ENCODE peak calls at places on chromosomes 13 and 19, in seven cellular contexts. L is K562, O is GM12878, I is HCT116, N is Panc1, W is HepG2, C is upper lobe of left lung. F is an unnamed sample.

GRCh38 chr13:93726173-93727019 is 499.8 kb downstream of the GPC6 start:
- ATAC-seq in W (no peak), I (no peak), C (no peak), N (no peak), O (no peak), L (no peak), F (no peak)

GRCh38 chr13:113754242-113754641 is 4.8 kb upstream of the TMEM255B start:
- ATAC-seq in L (no peak), N (no peak), W (no peak), O (no peak), I (no peak), C (no peak), F (no peak)

GRCh38 chr13:27835799-27836198 is 43.5 kb downstream of the GSX1 start:
- ATAC-seq in O (no peak), L (no peak), N (no peak), C (no peak), W (no peak), I (no peak), F (no peak)

GRCh38 chr19:33771308-33772101 is 25.2 kb upstream of the KCTD15 start:
- ATAC-seq in L (peak), N (peak), W (peak), I (peak), O (peak), C (peak), F (peak)

GRCh38 chr19:41801682-41802317 is 5.4 kb downstream of the CEACAM3 start:
- ATAC-seq in C (peak), O (no peak), W (no peak), I (no peak), N (no peak), L (no peak), F (no peak)

GRCh38 chr19:2603320-2603719 is 99.2 kb downstream of the GNG7 start:
- ATAC-seq in I (no peak), C (peak), N (no peak), O (no peak), L (no peak), W (no peak), F (peak)

GRCh38 chr19:38255759-38256052 is 468 bp downstream of the PPP1R14A start:
- ATAC-seq in L (peak), I (no peak), O (no peak), N (peak), C (peak), W (no peak), F (no peak)

GRCh38 chr19:50702870-50703829 is 16.5 kb downstream of the SHANK1 start:
- ATAC-seq in W (no peak), I (no peak), C (no peak), O (no peak), L (no peak), N (no peak), F (no peak)

GRCh38 chr13:65336916-65337315 is 1893.2 kb downstream of the PCDH9 start:
- ATAC-seq in W (no peak), L (no peak), N (no peak), O (no peak), I (no peak), C (no peak), F (no peak)

GRCh38 chr13:35693142-35693784 is 216.8 kb upstream of the MAB21L1 start:
- ATAC-seq in C (no peak), I (no peak), O (no peak), L (no peak), N (no peak), W (no peak), F (no peak)

GRCh38 chr19:3409346-3410064 is 43.1 kb downstream of the NFIC start:
- ATAC-seq in I (no peak), L (no peak), W (peak), O (no peak), C (no peak), N (no peak), F (peak)

GRCh38 chr19:16044746-16045145 is 31.5 kb upstream of the TPM4 start:
- ATAC-seq in L (no peak), I (no peak), N (no peak), C (no peak), O (no peak), W (no peak), F (no peak)

GRCh38 chr13:27997904-27998522 is 9.5 kb upstream of the URAD start:
- ATAC-seq in O (peak), W (peak), L (peak), C (peak), I (peak), N (peak), F (peak)

GRCh38 chr19:19445911-19446361 is 40.5 kb downstream of the GATAD2A start:
- ATAC-seq in C (peak), I (no peak), W (no peak), L (no peak), N (no peak), O (peak), F (no peak)

GRCh38 chr19:29212614-29213573 is at the start of gene UQCRFS1:
- ATAC-seq in C (peak), N (peak), L (peak), I (peak), W (peak), O (peak), F (peak)
- TF ChIP-seq CTCF in C (no peak), N (no peak), L (no peak), I (no peak), W (no peak), O (no peak), F (no peak)

DNA sequence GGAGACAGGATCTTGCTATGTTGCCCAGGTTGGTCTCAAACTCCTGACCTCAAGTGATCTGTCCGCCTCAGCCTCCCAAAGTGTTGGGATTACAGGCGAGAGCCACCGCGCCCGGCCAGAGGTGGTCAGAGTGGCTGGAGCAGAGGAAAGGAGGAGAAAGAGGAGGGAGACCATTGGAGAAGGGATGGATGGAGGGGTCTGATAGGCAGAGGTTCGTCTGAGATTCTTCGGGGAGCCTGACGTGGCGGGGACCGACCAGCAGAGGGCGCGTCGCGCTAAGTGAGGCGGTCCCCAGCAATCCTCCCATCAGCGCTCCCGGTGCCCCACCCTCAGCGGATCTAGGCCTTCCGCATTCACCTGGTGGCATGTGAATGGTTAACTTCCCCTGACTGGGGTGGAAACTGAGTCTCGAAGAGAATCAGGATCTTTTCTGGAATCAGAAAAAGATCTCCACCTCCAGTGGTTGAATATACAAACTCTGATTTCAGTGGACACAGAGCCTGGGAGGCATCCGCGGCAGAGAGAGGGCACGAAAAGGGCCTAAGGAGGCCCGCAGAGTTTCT is 8.8 kb downstream of the GTPBP3 start:
- ATAC-seq in C (peak), N (peak), I (peak), O (peak), L (peak), W (peak), F (peak)
- TF ChIP-seq POLR2AphosphoS5 in C (no peak), N (no peak), I (no peak), O (no peak), L (no peak), W (no peak), F (no peak)

GRCh38 chr19:27746691-27747380 is 1466.1 kb downstream of the UQCRFS1 start:
- ATAC-seq in O (peak), L (peak), N (peak), C (peak), W (no peak), I (peak), F (peak)
- TF ChIP-seq CTCF in O (no peak), L (no peak), N (peak), C (no peak), W (no peak), I (peak), F (peak)

DNA sequence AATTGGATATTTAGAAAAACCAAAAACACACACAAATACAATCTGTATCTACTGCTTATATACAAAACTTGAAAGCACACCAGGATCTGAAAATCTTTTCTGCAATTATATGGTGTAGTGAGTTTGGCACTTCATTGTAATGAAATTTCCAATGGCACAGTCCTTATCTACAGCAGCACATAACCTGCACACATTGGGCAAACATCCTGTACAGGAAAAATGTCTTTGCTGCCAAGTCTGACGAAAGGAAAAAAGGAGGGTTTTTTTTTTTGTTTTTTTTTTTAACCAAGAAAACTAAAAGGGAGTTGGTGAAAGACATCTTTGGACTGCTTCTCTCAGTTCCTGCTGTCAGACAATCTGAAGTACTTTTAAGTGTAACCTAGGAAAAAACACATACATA is 107.8 kb downstream of the FOXO1 start:
- ATAC-seq in O (no peak), L (no peak), I (no peak), C (no peak), N (no peak), W (no peak), F (no peak)
- TF ChIP-seq POLR2AphosphoS5 in O (no peak), L (no peak), I (no peak), C (no peak), N (no peak), W (no peak), F (peak)

DNA sequence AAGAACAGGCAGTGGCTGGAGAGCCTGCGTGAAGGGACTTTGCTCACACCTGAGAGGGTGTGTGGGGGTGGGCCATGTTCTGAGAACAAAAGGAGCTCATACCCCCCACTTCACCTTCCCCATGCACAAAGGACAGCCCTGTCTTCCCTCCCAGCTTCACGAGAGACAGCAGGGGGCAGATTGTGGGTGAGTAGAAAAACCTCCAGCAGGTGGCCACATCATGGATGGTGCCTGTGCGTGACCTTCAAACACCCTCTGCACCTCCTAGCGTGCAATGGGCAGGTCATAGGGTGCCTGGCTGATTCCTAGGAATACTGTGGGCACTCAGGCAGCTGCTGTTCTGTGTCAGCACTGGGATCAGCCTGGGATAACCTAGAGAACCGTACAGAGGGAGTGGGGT is 36.3 kb upstream of the PSG9 start:
- ATAC-seq in C (no peak), L (peak), W (peak), O (no peak), I (peak), N (no peak), F (no peak)
- TF ChIP-seq CTCF in C (no peak), L (peak), W (peak), O (no peak), I (peak), N (no peak), F (no peak)

GRCh38 chr19:12881172-12881808 is at the start of gene DNASE2:
- ATAC-seq in W (peak), L (peak), I (peak), O (peak), N (peak), C (peak), F (peak)
- TF ChIP-seq POLR2AphosphoS5 in W (peak), L (no peak), I (peak), O (peak), N (peak), C (peak), F (peak)

GRCh38 chr13:57630661-57631606 is 610 bp upstream of the PCDH17 start:
- ATAC-seq in W (peak), N (peak), O (peak), C (no peak), I (no peak), L (no peak), F (no peak)

GRCh38 chr13:57624565-57625435 is 6.7 kb upstream of the PCDH17 start:
- ATAC-seq in N (peak), L (no peak), O (peak), W (peak), C (peak), I (no peak), F (no peak)

GRCh38 chr13:57629821-57630235 is 1.7 kb upstream of the PCDH17 start:
- ATAC-seq in L (no peak), I (no peak), C (peak), W (no peak), N (no peak), O (peak), F (peak)

GRCh38 chr13:57629391-57629804 is 2.1 kb upstream of the PCDH17 start:
- ATAC-seq in N (no peak), L (no peak), O (peak), W (no peak), C (peak), I (no peak), F (peak)

GRCh38 chr13:57627663-57628062 is 3.9 kb upstream of the PCDH17 start:
- ATAC-seq in N (no peak), O (peak), C (no peak), W (peak), I (no peak), L (peak), F (no peak)
- TF ChIP-seq CTCF in N (peak), O (peak), C (peak), W (peak), I (peak), L (peak), F (peak)

GRCh38 chr13:51825681-51826254 is 19.2 kb downstream of the TMEM272 start:
- ATAC-seq in C (no peak), O (no peak), N (no peak), I (no peak), W (no peak), L (no peak), F (no peak)

GRCh38 chr13:51823861-51824260 is 19.9 kb upstream of the DHRS12 start:
- ATAC-seq in I (no peak), L (no peak), W (no peak), N (no peak), C (no peak), O (no peak), F (no peak)

GRCh38 chr13:51823351-51823750 is 19.4 kb upstream of the DHRS12 start:
- ATAC-seq in L (no peak), W (no peak), N (no peak), C (no peak), O (no peak), I (no peak), F (no peak)

GRCh38 chr13:51826606-51827005 is 18.4 kb downstream of the TMEM272 start:
- ATAC-seq in C (no peak), N (no peak), L (no peak), I (no peak), O (no peak), W (no peak), F (peak)

GRCh38 chr13:51825165-51825592 is 19.8 kb downstream of the TMEM272 start:
- ATAC-seq in N (no peak), O (peak), W (no peak), C (peak), I (no peak), L (no peak), F (peak)
- TF ChIP-seq POLR2AphosphoS5 in N (no peak), O (no peak), W (no peak), C (no peak), I (no peak), L (no peak), F (peak)